ENCODE peak calls at places on chromosomes 2 and 18, in six cellular contexts. One of them, this sample, is unnamed.

GRCh38 chr18:71336811-71337210 is 1048.0 kb downstream of the SOCS6 start:
- DNase-seq in H1: no peak
- DNase-seq in GM12878: no peak
- DNase-seq in IMR-90: no peak
- DNase-seq in HepG2: no peak
- DNase-seq in K562: no peak
- DNase-seq in this sample: no peak

GRCh38 chr2:85106489-85107180 is 26.6 kb upstream of the TCF7L1 start:
- DNase-seq in K562: no peak
- DNase-seq in HepG2: no peak
- DNase-seq in H1: no peak
- DNase-seq in IMR-90: peak; percentile 87
- DNase-seq in GM12878: no peak
- DNase-seq in this sample: peak; percentile 18

GRCh38 chr2:15041429-15041837 is 408.9 kb downstream of the LRATD1 start:
- DNase-seq in K562: no peak
- DNase-seq in HepG2: no peak
- DNase-seq in GM12878: no peak
- DNase-seq in IMR-90: peak; percentile 60
- DNase-seq in H1: no peak
- DNase-seq in this sample: no peak

GRCh38 chr18:21389283-21389682 is 147.3 kb downstream of the GREB1L start:
- DNase-seq in GM12878: no peak
- DNase-seq in HepG2: no peak
- DNase-seq in K562: no peak
- DNase-seq in IMR-90: no peak
- DNase-seq in H1: no peak
- DNase-seq in this sample: no peak

GRCh38 chr2:120761164-120761861 is 25.6 kb downstream of the GLI2 start:
- DNase-seq in IMR-90: no peak
- DNase-seq in GM12878: no peak
- DNase-seq in K562: no peak
- DNase-seq in HepG2: no peak
- DNase-seq in H1: no peak
- DNase-seq in this sample: no peak

GRCh38 chr18:79735071-79735980 is 55.7 kb downstream of the CTDP1 start:
- DNase-seq in H1: no peak
- DNase-seq in GM12878: no peak
- DNase-seq in IMR-90: no peak
- DNase-seq in HepG2: no peak
- DNase-seq in K562: no peak
- DNase-seq in this sample: no peak

GRCh38 chr2:66872926-66873714 is 438.2 kb downstream of the MEIS1 start:
- DNase-seq in K562: no peak
- DNase-seq in H1: no peak
- DNase-seq in IMR-90: no peak
- DNase-seq in GM12878: no peak
- DNase-seq in HepG2: no peak
- DNase-seq in this sample: no peak

GRCh38 chr2:38163006-38163405 is 87.1 kb upstream of the CYP1B1 start:
- DNase-seq in IMR-90: no peak
- DNase-seq in H1: no peak
- DNase-seq in K562: no peak
- DNase-seq in GM12878: no peak
- DNase-seq in HepG2: no peak
- DNase-seq in this sample: peak; percentile 29

GRCh38 chr2:111990856-111991255 is 64.2 kb upstream of the TMEM87B start:
- DNase-seq in H1: no peak
- DNase-seq in GM12878: no peak
- DNase-seq in IMR-90: peak; percentile 25
- DNase-seq in HepG2: no peak
- DNase-seq in K562: no peak
- DNase-seq in this sample: no peak

GRCh38 chr2:2570871-2571270 is 239.8 kb upstream of the MYT1L start:
- DNase-seq in HepG2: no peak
- DNase-seq in IMR-90: no peak
- DNase-seq in K562: no peak
- DNase-seq in H1: no peak
- DNase-seq in GM12878: no peak
- DNase-seq in this sample: no peak

GRCh38 chr2:112162956-112163355 is 24.8 kb downstream of the FBLN7 start:
- DNase-seq in HepG2: no peak
- DNase-seq in IMR-90: no peak
- DNase-seq in H1: no peak
- DNase-seq in GM12878: no peak
- DNase-seq in K562: no peak
- DNase-seq in this sample: no peak

GRCh38 chr18:48393170-48393569 is 16.0 kb downstream of the ZBTB7C start:
- DNase-seq in IMR-90: no peak
- DNase-seq in H1: no peak
- DNase-seq in GM12878: no peak
- DNase-seq in K562: no peak
- DNase-seq in HepG2: no peak
- DNase-seq in this sample: no peak

GRCh38 chr2:187982668-187983067 is 309.0 kb upstream of the GULP1 start:
- DNase-seq in K562: no peak
- DNase-seq in HepG2: no peak
- DNase-seq in IMR-90: peak; percentile 92
- DNase-seq in GM12878: peak; percentile 40
- DNase-seq in H1: no peak
- DNase-seq in this sample: no peak

GRCh38 chr2:42096869-42097591 is 49.2 kb downstream of the PKDCC start:
- DNase-seq in IMR-90: no peak
- DNase-seq in H1: no peak
- DNase-seq in GM12878: no peak
- DNase-seq in K562: no peak
- DNase-seq in HepG2: no peak
- DNase-seq in this sample: no peak

GRCh38 chr2:29084561-29084960 is 10.2 kb upstream of the PCARE start:
- DNase-seq in IMR-90: no peak
- DNase-seq in H1: no peak
- DNase-seq in HepG2: no peak
- DNase-seq in K562: no peak
- DNase-seq in GM12878: no peak
- DNase-seq in this sample: no peak

GRCh38 chr2:130336150-130336876 is 6.4 kb upstream of the IMP4 start:
- DNase-seq in H1: no peak
- DNase-seq in GM12878: no peak
- DNase-seq in IMR-90: no peak
- DNase-seq in HepG2: peak; percentile 32
- DNase-seq in K562: no peak
- DNase-seq in this sample: no peak

GRCh38 chr2:237181844-237182243 is 96.2 kb downstream of the COPS8 start:
- DNase-seq in HepG2: no peak
- DNase-seq in IMR-90: peak; percentile 100
- DNase-seq in K562: no peak
- DNase-seq in GM12878: no peak
- DNase-seq in H1: no peak
- DNase-seq in this sample: peak; percentile 89

GRCh38 chr2:203583696-203584095 is 48.6 kb upstream of the RAPH1 start:
- DNase-seq in HepG2: no peak
- DNase-seq in H1: no peak
- DNase-seq in IMR-90: peak; percentile 76
- DNase-seq in K562: no peak
- DNase-seq in GM12878: peak; percentile 61
- DNase-seq in this sample: peak; percentile 19

GRCh38 chr2:213246665-213247281 is 37.5 kb upstream of the SPAG16 start:
- DNase-seq in GM12878: no peak
- DNase-seq in K562: peak; percentile 2
- DNase-seq in IMR-90: peak; percentile 64
- DNase-seq in H1: no peak
- DNase-seq in HepG2: peak; percentile 48
- DNase-seq in this sample: no peak

GRCh38 chr2:219398721-219399333 is 11.1 kb upstream of the DNPEP start:
- DNase-seq in K562: no peak
- DNase-seq in H1: no peak
- DNase-seq in IMR-90: peak; percentile 68
- DNase-seq in GM12878: no peak
- DNase-seq in HepG2: peak; percentile 38
- DNase-seq in this sample: no peak

GRCh38 chr2:132788310-132788832 is 118.4 kb upstream of the LYPD1 start:
- DNase-seq in H1: no peak
- DNase-seq in HepG2: no peak
- DNase-seq in GM12878: no peak
- DNase-seq in K562: no peak
- DNase-seq in IMR-90: no peak
- DNase-seq in this sample: no peak

GRCh38 chr2:133513893-133514292 is 54.4 kb downstream of the NCKAP5 start:
- DNase-seq in HepG2: no peak
- DNase-seq in IMR-90: no peak
- DNase-seq in K562: no peak
- DNase-seq in H1: no peak
- DNase-seq in GM12878: no peak
- DNase-seq in this sample: no peak

GRCh38 chr2:122660786-122661634 is 905.6 kb downstream of the TSN start:
- DNase-seq in GM12878: no peak
- DNase-seq in H1: peak; percentile 72
- DNase-seq in IMR-90: no peak
- DNase-seq in K562: no peak
- DNase-seq in HepG2: no peak
- DNase-seq in this sample: no peak

GRCh38 chr18:68826111-68826510 is 28.2 kb downstream of the CCDC102B start:
- DNase-seq in GM12878: no peak
- DNase-seq in K562: no peak
- DNase-seq in HepG2: no peak
- DNase-seq in H1: no peak
- DNase-seq in IMR-90: no peak
- DNase-seq in this sample: no peak

GRCh38 chr18:8175486-8176061 is 433.7 kb upstream of the RAB12 start:
- DNase-seq in GM12878: no peak
- DNase-seq in K562: no peak
- DNase-seq in H1: no peak
- DNase-seq in IMR-90: no peak
- DNase-seq in HepG2: no peak
- DNase-seq in this sample: no peak

GRCh38 chr2:136131484-136131960 is 13.6 kb upstream of the CXCR4 start:
- DNase-seq in HepG2: no peak
- DNase-seq in IMR-90: no peak
- DNase-seq in K562: no peak
- DNase-seq in H1: no peak
- DNase-seq in GM12878: no peak
- DNase-seq in this sample: no peak

GRCh38 chr18:48920408-48921038 is 30.2 kb downstream of the SMAD7 start:
- DNase-seq in H1: no peak
- DNase-seq in HepG2: no peak
- DNase-seq in K562: no peak
- DNase-seq in GM12878: no peak
- DNase-seq in IMR-90: no peak
- DNase-seq in this sample: no peak

GRCh38 chr2:147224070-147224469 is 620.8 kb upstream of the ACVR2A start:
- DNase-seq in GM12878: no peak
- DNase-seq in IMR-90: no peak
- DNase-seq in HepG2: no peak
- DNase-seq in K562: no peak
- DNase-seq in H1: no peak
- DNase-seq in this sample: no peak

GRCh38 chr2:15748736-15749323 is 157.2 kb downstream of the DDX1 start:
- DNase-seq in H1: peak; percentile 62
- DNase-seq in HepG2: peak; percentile 62
- DNase-seq in K562: peak; percentile 79
- DNase-seq in GM12878: no peak
- DNase-seq in IMR-90: no peak
- DNase-seq in this sample: peak; percentile 75

GRCh38 chr2:120722211-120722602 is 13.5 kb upstream of the GLI2 start:
- DNase-seq in GM12878: no peak
- DNase-seq in IMR-90: no peak
- DNase-seq in H1: no peak
- DNase-seq in K562: no peak
- DNase-seq in HepG2: no peak
- DNase-seq in this sample: no peak

GRCh38 chr2:197189770-197190434 is 120.7 kb downstream of the ANKRD44 start:
- DNase-seq in GM12878: no peak
- DNase-seq in H1: no peak
- DNase-seq in K562: no peak
- DNase-seq in IMR-90: no peak
- DNase-seq in HepG2: no peak
- DNase-seq in this sample: no peak

GRCh38 chr18:32091724-32092421 is at the start of gene RNF138:
- DNase-seq in GM12878: peak; percentile 42
- DNase-seq in K562: peak; percentile 89
- DNase-seq in IMR-90: peak; percentile 76
- DNase-seq in HepG2: peak; percentile 59
- DNase-seq in H1: peak; percentile 66
- DNase-seq in this sample: peak; percentile 71
- TF ChIP-seq POLR2A in GM12878: peak; percentile 92
- TF ChIP-seq POLR2A in K562: peak; percentile 81
- TF ChIP-seq POLR2A in IMR-90: peak; percentile 46
- TF ChIP-seq POLR2A in HepG2: peak; percentile 44
- TF ChIP-seq POLR2A in H1: peak; percentile 79
- TF ChIP-seq POLR2A in this sample: peak; percentile 48

GRCh38 chr18:55448390-55448789 is 139.6 kb downstream of the TCF4 start:
- DNase-seq in IMR-90: no peak
- DNase-seq in H1: no peak
- DNase-seq in K562: no peak
- DNase-seq in HepG2: no peak
- DNase-seq in GM12878: no peak
- DNase-seq in this sample: no peak
- TF ChIP-seq USF2 in IMR-90: no peak
- TF ChIP-seq USF2 in H1: no peak
- TF ChIP-seq USF2 in K562: no peak
- TF ChIP-seq USF2 in HepG2: no peak
- TF ChIP-seq USF2 in GM12878: no peak
- TF ChIP-seq USF2 in this sample: no peak

GRCh38 chr18:6397931-6398566 is 16.7 kb downstream of the L3MBTL4 start:
- DNase-seq in K562: no peak
- DNase-seq in GM12878: no peak
- DNase-seq in H1: no peak
- DNase-seq in HepG2: no peak
- DNase-seq in IMR-90: no peak
- DNase-seq in this sample: no peak
- TF ChIP-seq POLR2A in K562: no peak
- TF ChIP-seq POLR2A in GM12878: no peak
- TF ChIP-seq POLR2A in H1: no peak
- TF ChIP-seq POLR2A in HepG2: no peak
- TF ChIP-seq POLR2A in IMR-90: no peak
- TF ChIP-seq POLR2A in this sample: no peak

DNA sequence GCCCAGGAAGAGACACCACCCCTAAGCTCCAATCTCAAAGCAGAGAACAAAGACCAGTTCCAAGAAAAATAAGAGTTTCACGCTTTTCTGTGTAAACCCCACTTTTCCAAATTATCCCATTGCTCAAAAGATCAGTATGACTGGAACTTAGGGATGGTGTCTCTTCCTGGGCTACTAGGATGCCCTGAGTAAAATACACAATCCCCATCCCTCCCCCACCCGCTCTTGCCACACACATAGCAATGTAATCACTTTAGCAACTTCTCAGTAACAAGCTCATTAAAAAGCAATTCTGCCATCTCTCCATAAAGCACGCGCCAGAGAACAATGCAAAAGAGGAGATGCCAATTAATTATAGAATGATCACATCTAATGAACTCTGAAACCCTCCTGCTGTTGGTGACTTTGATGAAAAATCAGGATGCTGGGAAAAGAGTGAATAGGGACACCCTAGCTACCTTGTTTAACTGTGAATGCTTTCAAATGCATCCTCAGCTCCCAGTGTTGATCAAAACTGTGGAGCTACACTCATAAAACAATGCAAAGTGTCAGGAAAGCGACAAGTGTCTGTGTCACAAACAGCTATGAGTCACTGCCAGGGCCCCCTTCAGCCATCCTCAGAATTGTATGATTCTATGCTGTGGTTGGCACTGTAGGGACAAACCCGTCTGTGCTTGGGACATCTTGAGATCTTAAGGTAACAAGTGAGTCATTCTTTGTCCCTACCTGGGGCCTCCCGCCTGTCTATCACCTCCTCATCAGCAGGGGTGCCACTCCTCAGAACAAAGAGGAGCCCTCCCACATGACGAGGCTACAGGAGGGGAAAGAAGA is 42.6 kb downstream of the KLF7 start:
- DNase-seq in GM12878: no peak
- DNase-seq in K562: no peak
- DNase-seq in H1: no peak
- DNase-seq in HepG2: no peak
- DNase-seq in IMR-90: no peak
- DNase-seq in this sample: no peak
- TF ChIP-seq USF2 in GM12878: no peak
- TF ChIP-seq USF2 in K562: no peak
- TF ChIP-seq USF2 in H1: no peak
- TF ChIP-seq USF2 in HepG2: no peak
- TF ChIP-seq USF2 in IMR-90: no peak
- TF ChIP-seq USF2 in this sample: no peak